ENCODE peak calls at places on chromosomes 4 and X, in four cellular contexts. M is GM12878, N is K562, C is HepG2. E is an unnamed sample.
A peak's percentile ranks its signal among the peaks of the same experiment; 100 is the strongest.

GRCh38 chr4:103002551-103002950 is 17.0 kb downstream of the SLC9B1 start:
- DNase-seq in N (no peak), C (no peak), M (no peak), E (no peak)

GRCh38 chr4:157220026-157220881 is at the start of gene GRIA2:
- DNase-seq in N (peak; percentile 4), M (no peak), C (peak; percentile 1), E (peak; percentile 89)

GRCh38 chr4:126221717-126222116 is 907.0 kb downstream of the FAT4 start:
- DNase-seq in M (no peak), C (no peak), N (no peak), E (peak; percentile 35)

GRCh38 chr4:145609494-145610427 is 9.4 kb upstream of the MMAA start:
- DNase-seq in N (peak; percentile 42), M (peak; percentile 58), C (peak; percentile 58), E (peak; percentile 41)

GRCh38 chr4:19074061-19074460 is 1052.5 kb upstream of the LCORL start:
- DNase-seq in M (no peak), N (no peak), C (no peak), E (no peak)

GRCh38 chr4:138542191-138542771 is 300.1 kb upstream of the SLC7A11 start:
- DNase-seq in C (no peak), N (no peak), M (no peak), E (no peak)

GRCh38 chrX:11864171-11864570 is 106.1 kb downstream of the MSL3 start:
- DNase-seq in M (no peak), N (no peak), C (no peak), E (no peak)

GRCh38 chr4:56821394-56822263 is at the start of gene SPINK2:
- DNase-seq in C (no peak), N (peak; percentile 45), M (no peak), E (peak; percentile 88)

GRCh38 chrX:17608898-17609297 is 128.4 kb upstream of the SCML1 start:
- DNase-seq in N (no peak), M (no peak), C (no peak), E (no peak)

GRCh38 chrX:2500681-2501151 is at the start of the genes DHRSX and ZBED1:
- DNase-seq in M (no peak), N (peak; percentile 29), C (no peak), E (peak; percentile 90)

GRCh38 chr4:110633358-110634319 is 10.8 kb upstream of the PITX2 start:
- DNase-seq in C (no peak), N (no peak), M (no peak), E (no peak)

GRCh38 chr4:168713193-168713592 is 216.3 kb downstream of the PALLD start:
- DNase-seq in C (no peak), M (no peak), N (no peak), E (no peak)

GRCh38 chr4:7434766-7435150 is at the start of gene PSAPL1:
- DNase-seq in N (peak; percentile 12), C (peak; percentile 44), M (no peak), E (peak; percentile 52)

GRCh38 chrX:107673933-107674479 is 45.7 kb downstream of the PRPS1 start:
- DNase-seq in C (no peak), M (peak; percentile 79), N (peak; percentile 69), E (no peak)

GRCh38 chr4:43458293-43458692 is 565.8 kb downstream of the GRXCR1 start:
- DNase-seq in N (no peak), M (no peak), C (no peak), E (no peak)

GRCh38 chr4:575281-576141 is 584 bp downstream of the TMEM271 start:
- DNase-seq in N (no peak), C (no peak), M (no peak), E (peak; percentile 68)

GRCh38 chrX:9447906-9448305 is 17.0 kb upstream of the TBL1X start:
- DNase-seq in C (no peak), M (no peak), N (no peak), E (no peak)

GRCh38 chrX:71563921-71564320 is 14.3 kb upstream of the GCNA start:
- DNase-seq in N (no peak), C (no peak), M (no peak), E (no peak)

GRCh38 chrX:134537179-134537945 is 77.4 kb downstream of the HPRT1 start:
- DNase-seq in N (peak; percentile 47), M (no peak), C (peak; percentile 7), E (no peak)

GRCh38 chrX:24257011-24257410 is 56.9 kb downstream of the SUPT20HL2 start:
- DNase-seq in N (no peak), M (no peak), C (no peak), E (no peak)

GRCh38 chr4:120850048-120850599 is 72.4 kb downstream of the PRDM5 start:
- DNase-seq in C (no peak), N (no peak), M (no peak), E (no peak)

GRCh38 chr4:4981427-4981826 is 37.8 kb downstream of the CYTL1 start:
- DNase-seq in M (no peak), N (no peak), C (no peak), E (no peak)

GRCh38 chrX:151791961-151792360 is 57.4 kb downstream of the CNGA2 start:
- DNase-seq in M (no peak), N (no peak), C (no peak), E (no peak)

GRCh38 chr4:37827802-37828321 is 1.4 kb downstream of the PGM2 start:
- DNase-seq in N (no peak), M (no peak), C (no peak), E (no peak)

GRCh38 chr4:37826282-37827029 is at the start of gene PGM2:
- DNase-seq in C (peak; percentile 61), M (peak; percentile 45), N (peak; percentile 91), E (peak; percentile 91)

GRCh38 chr4:37825943-37826281 is 574 bp upstream of the PGM2 start:
- DNase-seq in C (no peak), N (peak; percentile 47), M (no peak), E (peak; percentile 43)

GRCh38 chr4:37828843-37829242 is 2.4 kb downstream of the PGM2 start:
- DNase-seq in C (no peak), M (no peak), N (no peak), E (no peak)

GRCh38 chr4:37827030-37827705 is 682 bp downstream of the PGM2 start:
- DNase-seq in N (peak; percentile 57), M (no peak), C (no peak), E (no peak)
- TF ChIP-seq ZBTB33 in N (no peak), M (no peak), C (no peak), E (no peak)

DNA sequence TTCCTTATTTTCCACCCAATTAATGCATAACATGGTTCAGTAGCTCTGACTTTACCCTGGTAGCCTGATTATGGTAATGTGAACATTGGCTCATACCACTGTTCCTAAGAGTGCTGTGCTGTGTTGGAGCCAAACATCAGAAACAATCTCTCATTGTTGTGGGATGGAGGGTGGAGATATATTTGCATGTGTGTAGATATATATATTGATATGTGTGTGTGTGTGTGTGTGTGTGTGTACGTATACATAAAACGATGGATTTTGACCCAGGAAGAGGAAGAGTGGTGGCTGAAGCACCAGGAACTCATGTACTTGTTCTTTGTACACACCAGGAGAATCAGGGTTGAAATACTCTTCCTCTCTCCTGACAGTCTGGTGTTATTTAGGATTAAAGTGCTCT is 247.7 kb downstream of the IL15 start:
- DNase-seq in C (no peak), N (no peak), M (no peak), E (no peak)
- TF ChIP-seq SMC3 in C (no peak), N (no peak), M (no peak), E (no peak)

GRCh38 chr4:23881674-23882337 is 8.0 kb downstream of the PPARGC1A start:
- DNase-seq in C (peak; percentile 56), N (no peak), M (no peak), E (no peak)
- TF ChIP-seq YY1 in C (no peak), N (no peak), M (no peak), E (no peak)

GRCh38 chr4:76687730-76688441 is 210.1 kb downstream of the SOWAHB start:
- DNase-seq in N (peak; percentile 47), M (no peak), C (no peak), E (peak; percentile 52)
- TF ChIP-seq ZBTB33 in N (no peak), M (no peak), C (no peak), E (no peak)

GRCh38 chr4:37446016-37446415 is 201.5 kb downstream of the NWD2 start:
- DNase-seq in M (no peak), C (no peak), N (no peak), E (no peak)
- TF ChIP-seq SMC3 in M (no peak), C (no peak), N (no peak), E (no peak)